ENCODE peak calls at places on chromosomes 12 and 14, in six cellular contexts. L, U, Q, T, M and F are unnamed samples.

GRCh38 chr14:100893760-100894159 is 9.8 kb downstream of the RTL1 start:
- DNase-seq in U (no peak), M (no peak), T (no peak), Q (peak), L (no peak), F (no peak)

GRCh38 chr14:105201928-105202513 is 20.9 kb upstream of the NUDT14 start:
- DNase-seq in T (no peak), Q (no peak), L (no peak), U (no peak), M (no peak), F (no peak)

GRCh38 chr12:4383304-4383865 is 3.9 kb upstream of the FGF23 start:
- DNase-seq in M (no peak), Q (no peak), U (no peak), T (no peak), L (no peak), F (no peak)

GRCh38 chr12:101794574-101794973 is 36.2 kb downstream of the GNPTAB start:
- DNase-seq in M (no peak), T (no peak), Q (no peak), U (no peak), L (no peak), F (no peak)

GRCh38 chr12:94149781-94150482 is 1.6 kb downstream of the PLXNC1 start:
- DNase-seq in Q (peak), L (no peak), M (peak), T (no peak), U (peak), F (peak)

GRCh38 chr12:129467749-129468148 is 436.1 kb downstream of the TMEM132D start:
- DNase-seq in L (no peak), Q (peak), M (no peak), U (no peak), T (no peak), F (no peak)

GRCh38 chr14:72128629-72129028 is 196.4 kb downstream of the RGS6 start:
- DNase-seq in T (no peak), M (no peak), U (no peak), L (no peak), Q (no peak), F (no peak)

GRCh38 chr14:65360144-65360784 is 52.3 kb upstream of the FUT8 start:
- DNase-seq in T (no peak), Q (no peak), M (no peak), L (no peak), U (no peak), F (no peak)

GRCh38 chr12:55757701-55758100 is 14.8 kb downstream of the GDF11 start:
- DNase-seq in T (no peak), Q (no peak), L (no peak), M (no peak), U (no peak), F (no peak)

GRCh38 chr12:23083267-23083666 is 458.3 kb downstream of the ETNK1 start:
- DNase-seq in M (no peak), L (peak), U (no peak), Q (no peak), T (no peak), F (no peak)

GRCh38 chr12:6715130-6715529 is 8.7 kb upstream of the COPS7A start:
- DNase-seq in Q (no peak), M (no peak), L (no peak), T (no peak), U (no peak), F (no peak)

GRCh38 chr12:91327136-91327535 is 144.5 kb upstream of the DCN start:
- DNase-seq in U (no peak), Q (no peak), M (no peak), L (no peak), T (no peak), F (no peak)

GRCh38 chr14:75399819-75400678 is 27.8 kb upstream of the JDP2 start:
- DNase-seq in M (peak), T (no peak), Q (peak), L (no peak), U (peak), F (no peak)

GRCh38 chr14:96256420-96256819 is 410 bp downstream of the BDKRB1 start:
- DNase-seq in T (no peak), U (no peak), L (peak), M (no peak), Q (no peak), F (no peak)

GRCh38 chr14:97039717-97040363 is 242.7 kb downstream of the VRK1 start:
- DNase-seq in T (no peak), U (no peak), L (no peak), Q (no peak), M (no peak), F (no peak)

GRCh38 chr12:49131973-49132461 is 822 bp upstream of the TUBA1B start:
- DNase-seq in L (no peak), U (no peak), M (no peak), T (no peak), Q (no peak), F (no peak)

GRCh38 chr12:6425588-6426531 is 18.9 kb upstream of the CD27 start:
- DNase-seq in T (no peak), Q (peak), M (no peak), L (no peak), U (no peak), F (no peak)

GRCh38 chr14:105865904-105866840 is 339.8 kb downstream of the TMEM121 start:
- DNase-seq in T (no peak), U (peak), L (no peak), Q (peak), M (no peak), F (peak)

GRCh38 chr14:60681271-60681670 is 32.0 kb upstream of the SIX1 start:
- DNase-seq in Q (no peak), U (no peak), T (no peak), M (no peak), L (no peak), F (no peak)

GRCh38 chr12:122460641-122461040 is 38.2 kb upstream of the CLIP1 start:
- DNase-seq in L (no peak), M (no peak), U (no peak), T (no peak), Q (no peak), F (no peak)

GRCh38 chr12:120686690-120687569 is at the start of gene MLEC:
- DNase-seq in M (peak), T (peak), U (peak), Q (peak), L (peak), F (peak)

GRCh38 chr12:120235369-120236123 is 30.0 kb downstream of the PXN start:
- DNase-seq in M (peak), L (no peak), Q (no peak), T (no peak), U (no peak), F (no peak)

GRCh38 chr12:10959777-10960176 is 20.7 kb upstream of the TAS2R14 start:
- DNase-seq in Q (no peak), T (no peak), L (no peak), U (no peak), M (no peak), F (no peak)
- TF ChIP-seq CTCF in Q (no peak), T (no peak), L (no peak), U (no peak), M (no peak), F (no peak)

GRCh38 chr12:51217133-51217967 is 512 bp downstream of the POU6F1 start:
- DNase-seq in Q (peak), M (peak), L (no peak), U (peak), T (peak), F (peak)
- TF ChIP-seq CTCF in Q (no peak), M (peak), L (peak), U (no peak), T (no peak), F (peak)

GRCh38 chr12:1618489-1618888 is 10.5 kb upstream of the WNT5B start:
- DNase-seq in U (no peak), T (no peak), Q (no peak), L (no peak), M (no peak), F (no peak)
- TF ChIP-seq CTCF in U (no peak), T (no peak), Q (no peak), L (no peak), M (no peak), F (no peak)

DNA sequence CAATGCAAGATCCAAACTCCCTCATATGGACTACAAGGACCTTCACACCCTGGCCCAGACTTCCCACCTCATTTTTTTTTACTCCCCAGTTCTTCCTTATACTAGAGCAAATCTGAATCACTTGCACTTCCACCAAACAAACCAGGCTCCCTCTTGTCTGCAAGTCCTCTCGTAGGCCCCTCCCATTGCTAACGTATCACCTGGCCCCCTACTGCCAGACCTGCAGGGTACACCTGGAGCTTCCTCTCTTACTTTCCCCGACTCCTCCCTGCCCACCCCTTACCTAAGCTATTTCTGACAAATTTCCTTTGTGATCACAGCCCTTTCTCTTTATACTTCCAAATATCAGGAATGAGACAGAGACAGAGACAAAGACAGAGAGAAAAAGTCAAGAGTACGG is 463.9 kb downstream of the GALC start:
- DNase-seq in T (no peak), U (no peak), M (no peak), Q (no peak), L (no peak), F (no peak)
- TF ChIP-seq CTCF in T (no peak), U (no peak), M (no peak), Q (no peak), L (no peak), F (no peak)

GRCh38 chr12:57758566-57759359 is 3.9 kb downstream of the MARCHF9 start:
- DNase-seq in Q (no peak), M (no peak), T (no peak), L (no peak), U (no peak), F (no peak)

GRCh38 chr12:57761391-57761998 is 5.4 kb downstream of the CYP27B1 start:
- DNase-seq in T (no peak), U (no peak), M (no peak), Q (no peak), L (no peak), F (no peak)

GRCh38 chr12:57760347-57760982 is 5.6 kb downstream of the MARCHF9 start:
- DNase-seq in Q (no peak), M (no peak), L (no peak), U (no peak), T (no peak), F (no peak)

GRCh38 chr12:57757771-57758170 is 2.9 kb downstream of the MARCHF9 start:
- DNase-seq in Q (no peak), L (no peak), T (no peak), M (no peak), U (no peak), F (no peak)

GRCh38 chr12:57759360-57759980 is 4.6 kb downstream of the MARCHF9 start:
- DNase-seq in U (no peak), M (no peak), L (no peak), T (no peak), Q (no peak), F (no peak)
- TF ChIP-seq CTCF in U (peak), M (peak), L (peak), T (peak), Q (no peak), F (peak)

GRCh38 chr12:100058482-100059029 is 73.8 kb upstream of the ANKS1B start:
- DNase-seq in Q (no peak), U (no peak), T (no peak), M (no peak), L (peak), F (no peak)
- TF ChIP-seq CTCF in Q (no peak), U (no peak), T (no peak), M (no peak), L (peak), F (no peak)

GRCh38 chr14:31207746-31208545 is at the start of gene HECTD1:
- DNase-seq in T (peak), U (peak), Q (peak), M (peak), L (peak), F (peak)
- TF ChIP-seq CTCF in T (peak), U (peak), Q (peak), M (peak), L (peak), F (peak)

DNA sequence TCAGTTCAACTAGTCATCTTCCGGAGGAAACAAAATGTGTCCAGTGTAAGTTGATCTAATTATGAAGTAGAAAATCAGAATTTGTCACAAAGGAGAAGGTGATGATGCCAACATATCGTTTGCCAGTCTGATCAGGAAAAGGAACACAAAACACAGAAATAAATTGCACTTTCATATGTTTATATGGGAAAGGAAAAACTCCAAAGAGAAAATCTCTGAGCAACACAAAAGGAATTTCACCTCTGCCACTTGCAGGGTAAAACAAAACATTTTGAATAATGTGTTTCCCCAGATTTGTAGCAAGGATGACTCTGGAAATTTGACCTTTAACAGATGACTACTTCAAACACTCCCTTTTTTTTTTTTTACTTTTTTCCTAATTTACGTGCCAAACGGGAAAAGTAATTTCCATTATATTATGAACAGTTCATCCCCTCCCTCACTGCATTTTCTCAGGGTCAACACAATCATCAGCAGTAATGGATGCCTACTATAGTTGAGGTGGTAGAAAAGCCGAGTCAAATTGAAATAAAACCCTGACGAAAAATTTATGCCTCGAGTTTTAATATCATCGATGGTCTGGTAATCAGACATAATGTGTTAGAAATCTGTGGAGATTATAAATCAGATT is 25.6 kb downstream of the MGAT4C start:
- DNase-seq in U (no peak), Q (no peak), L (no peak), T (no peak), M (no peak), F (no peak)
- TF ChIP-seq CTCF in U (no peak), Q (no peak), L (no peak), T (no peak), M (no peak), F (no peak)

DNA sequence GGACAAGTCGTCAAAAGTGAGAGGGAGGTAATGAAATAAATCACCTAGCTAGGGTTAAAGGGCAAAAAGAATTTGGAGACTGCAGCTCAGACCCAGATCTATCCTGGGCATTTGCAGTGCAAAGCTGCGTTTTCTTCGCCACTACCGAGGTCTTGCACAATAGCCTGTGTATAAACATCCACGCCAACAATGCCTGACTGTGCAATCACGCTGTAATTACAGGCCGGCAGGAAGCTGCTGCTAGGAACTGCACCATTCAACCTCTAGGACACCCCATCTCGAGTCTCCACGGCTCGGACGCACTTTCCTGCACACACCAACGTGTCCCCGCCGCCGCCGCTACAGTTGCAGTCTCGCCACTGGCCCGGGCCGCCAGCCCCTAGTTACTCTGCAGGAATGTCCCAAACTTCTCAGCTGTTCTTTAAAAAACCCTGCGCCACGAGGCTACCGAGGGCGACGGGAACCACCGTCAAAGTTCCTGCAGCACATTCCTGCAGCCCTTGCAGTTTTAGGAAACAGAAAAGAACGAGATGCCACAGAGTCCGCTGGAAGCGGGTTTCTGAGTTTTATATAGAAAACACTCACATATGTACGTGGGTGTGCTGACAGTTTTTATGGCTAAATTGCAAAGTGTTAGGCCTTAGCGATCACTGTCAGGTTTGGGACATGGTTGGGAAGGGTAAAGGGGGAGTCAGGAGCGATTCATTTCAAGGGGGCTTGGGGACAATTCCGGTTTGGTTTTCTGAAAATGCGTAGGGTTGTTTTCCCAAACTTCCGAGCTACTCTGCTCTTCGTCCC is 65.6 kb upstream of the PTGR2 start:
- DNase-seq in M (peak), U (peak), L (peak), T (peak), Q (peak), F (peak)
- TF ChIP-seq CTCF in M (no peak), U (no peak), L (peak), T (no peak), Q (peak), F (peak)